ENCODE peak calls at places on chromosomes 1 and 21, in nine cellular contexts. N, G, T, U, W, C, A, H and J are unnamed samples.

GRCh38 chr1:221611930-221612777 is 129.7 kb downstream of the DUSP10 start:
- DNase-seq in C (no peak), U (peak), A (no peak), G (peak), T (peak), W (no peak), N (peak), H (no peak), J (no peak)

GRCh38 chr1:109470245-109470644 is 3.9 kb downstream of the SYPL2 start:
- DNase-seq in A (no peak), W (no peak), G (no peak), T (no peak), N (no peak), H (no peak), C (no peak), U (no peak), J (no peak)

GRCh38 chr1:17122449-17123194 is 3.4 kb upstream of the PADI2 start:
- DNase-seq in G (no peak), T (peak), H (no peak), C (no peak), A (peak), N (no peak), U (peak), W (no peak), J (no peak)

GRCh38 chr1:45340816-45341215 is 576 bp upstream of the MUTYH start:
- DNase-seq in U (peak), C (no peak), G (no peak), A (peak), T (no peak), H (peak), N (peak), W (no peak), J (no peak)

GRCh38 chr1:114455102-114455785 is 55.8 kb downstream of the TRIM33 start:
- DNase-seq in N (no peak), U (no peak), C (no peak), A (no peak), T (peak), H (no peak), W (no peak), G (no peak), J (no peak)

GRCh38 chr1:50218344-50218743 is 109.6 kb downstream of the ELAVL4 start:
- DNase-seq in G (no peak), H (no peak), C (no peak), A (no peak), U (no peak), W (no peak), T (no peak), N (no peak), J (no peak)

GRCh38 chr21:38376693-38377092 is 119.9 kb downstream of the KCNJ15 start:
- DNase-seq in H (no peak), A (no peak), W (no peak), N (no peak), T (no peak), U (no peak), C (no peak), G (no peak), J (no peak)

GRCh38 chr1:205247130-205247921 is 19.6 kb downstream of the TMCC2 start:
- DNase-seq in G (no peak), U (no peak), H (no peak), N (peak), T (peak), C (no peak), A (no peak), W (no peak), J (no peak)

GRCh38 chr1:50332941-50333594 is 90.2 kb downstream of the DMRTA2 start:
- DNase-seq in U (peak), G (peak), A (peak), T (peak), H (peak), W (peak), C (peak), N (peak), J (no peak)

GRCh38 chr1:20868263-20868662 is 81.2 kb upstream of the HP1BP3 start:
- DNase-seq in N (no peak), T (no peak), U (no peak), G (no peak), C (no peak), H (no peak), W (no peak), A (no peak), J (no peak)

GRCh38 chr1:78247079-78247478 is 201.3 kb downstream of the GIPC2 start:
- DNase-seq in A (no peak), N (no peak), W (no peak), H (no peak), U (no peak), G (no peak), T (no peak), C (no peak), J (no peak)

DNA sequence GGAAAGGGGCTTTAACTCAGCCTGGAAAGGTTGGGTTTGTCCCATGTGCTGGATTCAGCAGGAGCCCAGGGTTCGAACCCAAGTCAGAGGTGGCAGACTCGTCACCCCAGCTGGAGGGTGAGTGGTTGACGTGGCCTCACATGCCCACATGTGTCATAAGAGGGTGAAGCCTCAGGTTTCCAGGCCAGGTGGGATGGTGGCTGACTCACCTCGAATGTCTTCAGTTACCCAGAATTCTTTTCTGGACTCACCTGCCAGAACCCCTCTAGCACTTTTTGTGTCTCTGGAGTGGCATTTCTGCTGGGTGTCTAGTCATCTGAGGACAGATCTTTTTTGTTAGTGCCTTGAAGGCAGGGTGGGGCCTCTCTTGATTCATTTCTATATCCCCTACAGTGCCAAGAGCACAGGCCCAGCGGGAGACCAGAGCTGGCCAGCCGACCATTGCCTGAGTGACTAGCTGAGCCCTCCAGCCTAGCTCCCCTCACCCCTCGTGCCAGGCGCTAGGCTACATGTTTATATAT is 28.1 kb downstream of the IL6R start:
- DNase-seq in W (no peak), C (no peak), T (no peak), N (no peak), A (no peak), H (peak), G (no peak), U (peak), J (peak)
- H3K27ac ChIP-seq in W (peak), C (no peak), T (no peak), N (peak), A (no peak), H (peak), G (no peak), U (peak), J (peak)

GRCh38 chr1:212942679-212943392 is 7.5 kb upstream of the VASH2 start:
- DNase-seq in A (no peak), C (no peak), G (no peak), U (no peak), W (no peak), T (no peak), H (no peak), N (no peak), J (no peak)
- H3K27ac ChIP-seq in A (no peak), C (no peak), G (no peak), U (no peak), W (no peak), T (no peak), H (no peak), N (no peak), J (no peak)

GRCh38 chr1:4084896-4085295 is 184.8 kb upstream of the C1orf174 start:
- DNase-seq in C (no peak), U (no peak), A (no peak), N (no peak), H (no peak), T (no peak), W (no peak), G (no peak), J (no peak)

GRCh38 chr1:4083171-4084052 is 183.3 kb upstream of the C1orf174 start:
- DNase-seq in A (no peak), H (no peak), W (no peak), C (no peak), U (no peak), N (no peak), T (no peak), G (no peak), J (no peak)

GRCh38 chr1:4081806-4082645 is 182.0 kb upstream of the C1orf174 start:
- DNase-seq in G (no peak), U (no peak), C (no peak), H (no peak), T (no peak), W (no peak), A (no peak), N (no peak), J (no peak)

GRCh38 chr1:4084446-4084845 is 184.4 kb upstream of the C1orf174 start:
- DNase-seq in U (no peak), A (no peak), G (no peak), C (no peak), W (no peak), H (no peak), N (no peak), T (no peak), J (no peak)

GRCh38 chr1:4084053-4084431 is 184.0 kb upstream of the C1orf174 start:
- DNase-seq in W (peak), T (no peak), H (no peak), C (peak), A (peak), N (no peak), G (no peak), U (no peak), J (no peak)
- H3K27ac ChIP-seq in W (no peak), T (no peak), H (no peak), C (no peak), A (no peak), N (no peak), G (no peak), U (no peak), J (no peak)

GRCh38 chr1:24002664-24003063 is 22.5 kb upstream of the SRSF10 start:
- DNase-seq in T (no peak), G (no peak), W (no peak), H (no peak), A (no peak), N (no peak), U (no peak), C (no peak), J (no peak)

GRCh38 chr1:23996700-23997229 is 16.6 kb upstream of the SRSF10 start:
- DNase-seq in A (no peak), C (peak), G (no peak), N (no peak), U (no peak), W (no peak), H (no peak), T (no peak), J (no peak)

GRCh38 chr1:23995431-23995837 is 15.3 kb upstream of the SRSF10 start:
- DNase-seq in G (no peak), W (no peak), T (peak), N (no peak), C (no peak), H (no peak), U (peak), A (no peak), J (no peak)

GRCh38 chr1:24003331-24003972 is 23.3 kb upstream of the SRSF10 start:
- DNase-seq in A (peak), H (no peak), T (peak), C (no peak), N (peak), W (no peak), U (peak), G (no peak), J (no peak)

GRCh38 chr1:23999156-23999671 is 19.1 kb upstream of the SRSF10 start:
- DNase-seq in H (no peak), N (no peak), A (no peak), W (peak), C (no peak), T (no peak), G (no peak), U (peak), J (no peak)
- H3K27ac ChIP-seq in H (no peak), N (no peak), A (no peak), W (no peak), C (peak), T (no peak), G (no peak), U (no peak), J (no peak)